ENCODE peak calls at places on chromosomes 6 and 20, in seven cellular contexts. One of them, this sample, is unnamed.

GRCh38 chr20:45269056-45269455 is 14.7 kb upstream of the SLPI start:
- DNase-seq in neural progenitor cell: no peak
- DNase-seq in fibroblast of lung: no peak
- DNase-seq in lower lobe of right lung: no peak
- DNase-seq in PC-9: no peak
- DNase-seq in CD8-positive, alpha-beta memory T cell: no peak
- DNase-seq in IMR-90: no peak
- DNase-seq in this sample: no peak

GRCh38 chr20:5056801-5057599 is 55.7 kb upstream of the SLC23A2 start:
- DNase-seq in neural progenitor cell: no peak
- DNase-seq in fibroblast of lung: peak; percentile 15
- DNase-seq in lower lobe of right lung: peak; percentile 73
- DNase-seq in PC-9: peak; percentile 82
- DNase-seq in CD8-positive, alpha-beta memory T cell: peak; percentile 85
- DNase-seq in IMR-90: peak; percentile 46
- DNase-seq in this sample: no peak

GRCh38 chr6:97665410-97665809 is 382.4 kb upstream of the MMS22L start:
- DNase-seq in neural progenitor cell: peak; percentile 31
- DNase-seq in fibroblast of lung: no peak
- DNase-seq in lower lobe of right lung: no peak
- DNase-seq in PC-9: no peak
- DNase-seq in CD8-positive, alpha-beta memory T cell: no peak
- DNase-seq in IMR-90: no peak
- DNase-seq in this sample: no peak

GRCh38 chr6:158751842-158752424 is 67.2 kb downstream of the EZR start:
- DNase-seq in neural progenitor cell: no peak
- DNase-seq in fibroblast of lung: no peak
- DNase-seq in lower lobe of right lung: no peak
- DNase-seq in PC-9: no peak
- DNase-seq in CD8-positive, alpha-beta memory T cell: no peak
- DNase-seq in IMR-90: no peak
- DNase-seq in this sample: no peak

GRCh38 chr6:4848382-4849068 is 72.3 kb downstream of the CDYL start:
- DNase-seq in neural progenitor cell: peak; percentile 64
- DNase-seq in fibroblast of lung: peak; percentile 12
- DNase-seq in lower lobe of right lung: no peak
- DNase-seq in PC-9: peak; percentile 74
- DNase-seq in CD8-positive, alpha-beta memory T cell: no peak
- DNase-seq in IMR-90: no peak
- DNase-seq in this sample: no peak

GRCh38 chr6:1170793-1171192 is 141.1 kb upstream of the FOXQ1 start:
- DNase-seq in neural progenitor cell: no peak
- DNase-seq in fibroblast of lung: no peak
- DNase-seq in lower lobe of right lung: no peak
- DNase-seq in PC-9: no peak
- DNase-seq in CD8-positive, alpha-beta memory T cell: no peak
- DNase-seq in IMR-90: no peak
- DNase-seq in this sample: no peak

GRCh38 chr6:45613678-45614077 is 235.9 kb upstream of the SUPT3H start:
- DNase-seq in neural progenitor cell: no peak
- DNase-seq in fibroblast of lung: no peak
- DNase-seq in lower lobe of right lung: no peak
- DNase-seq in PC-9: no peak
- DNase-seq in CD8-positive, alpha-beta memory T cell: no peak
- DNase-seq in IMR-90: peak; percentile 80
- DNase-seq in this sample: peak; percentile 50

GRCh38 chr20:59992531-59992930 is 34.3 kb downstream of the CDH26 start:
- DNase-seq in neural progenitor cell: no peak
- DNase-seq in fibroblast of lung: no peak
- DNase-seq in lower lobe of right lung: no peak
- DNase-seq in PC-9: peak; percentile 41
- DNase-seq in CD8-positive, alpha-beta memory T cell: no peak
- DNase-seq in IMR-90: peak; percentile 18
- DNase-seq in this sample: no peak

GRCh38 chr6:38068854-38069253 is 249.3 kb downstream of the ZFAND3 start:
- DNase-seq in neural progenitor cell: no peak
- DNase-seq in fibroblast of lung: no peak
- DNase-seq in lower lobe of right lung: no peak
- DNase-seq in PC-9: no peak
- DNase-seq in CD8-positive, alpha-beta memory T cell: no peak
- DNase-seq in IMR-90: no peak
- DNase-seq in this sample: no peak

GRCh38 chr20:32534661-32535240 is 50.4 kb downstream of the NOL4L start:
- DNase-seq in neural progenitor cell: no peak
- DNase-seq in fibroblast of lung: no peak
- DNase-seq in lower lobe of right lung: peak; percentile 26
- DNase-seq in PC-9: no peak
- DNase-seq in CD8-positive, alpha-beta memory T cell: peak; percentile 77
- DNase-seq in IMR-90: no peak
- DNase-seq in this sample: no peak

GRCh38 chr6:3987072-3987471 is 91.9 kb downstream of the FAM217A start:
- DNase-seq in neural progenitor cell: peak; percentile 18
- DNase-seq in fibroblast of lung: peak; percentile 56
- DNase-seq in lower lobe of right lung: no peak
- DNase-seq in PC-9: no peak
- DNase-seq in CD8-positive, alpha-beta memory T cell: no peak
- DNase-seq in IMR-90: peak; percentile 52
- DNase-seq in this sample: no peak

GRCh38 chr20:21520702-21521595 is 7.1 kb upstream of the NKX2-2 start:
- DNase-seq in neural progenitor cell: peak; percentile 88
- DNase-seq in fibroblast of lung: peak; percentile 33
- DNase-seq in lower lobe of right lung: peak; percentile 30
- DNase-seq in PC-9: no peak
- DNase-seq in CD8-positive, alpha-beta memory T cell: no peak
- DNase-seq in IMR-90: no peak
- DNase-seq in this sample: no peak

GRCh38 chr20:3115190-3116107 is 30.9 kb upstream of the AVP start:
- DNase-seq in neural progenitor cell: peak; percentile 82
- DNase-seq in fibroblast of lung: peak; percentile 44
- DNase-seq in lower lobe of right lung: no peak
- DNase-seq in PC-9: peak; percentile 46
- DNase-seq in CD8-positive, alpha-beta memory T cell: no peak
- DNase-seq in IMR-90: peak; percentile 59
- DNase-seq in this sample: no peak

GRCh38 chr6:106370639-106371038 is 10.1 kb downstream of the CRYBG1 start:
- DNase-seq in neural progenitor cell: no peak
- DNase-seq in fibroblast of lung: no peak
- DNase-seq in lower lobe of right lung: no peak
- DNase-seq in PC-9: peak; percentile 72
- DNase-seq in CD8-positive, alpha-beta memory T cell: no peak
- DNase-seq in IMR-90: no peak
- DNase-seq in this sample: no peak

GRCh38 chr6:5379647-5380242 is 118.4 kb downstream of the FARS2 start:
- DNase-seq in neural progenitor cell: peak; percentile 42
- DNase-seq in fibroblast of lung: no peak
- DNase-seq in lower lobe of right lung: no peak
- DNase-seq in PC-9: no peak
- DNase-seq in CD8-positive, alpha-beta memory T cell: no peak
- DNase-seq in IMR-90: peak; percentile 44
- DNase-seq in this sample: no peak

GRCh38 chr20:17629025-17629424 is 53.0 kb downstream of the RRBP1 start:
- DNase-seq in neural progenitor cell: no peak
- DNase-seq in fibroblast of lung: no peak
- DNase-seq in lower lobe of right lung: no peak
- DNase-seq in PC-9: no peak
- DNase-seq in CD8-positive, alpha-beta memory T cell: no peak
- DNase-seq in IMR-90: no peak
- DNase-seq in this sample: no peak

GRCh38 chr6:3328145-3328544 is 69.4 kb downstream of the PSMG4 start:
- DNase-seq in neural progenitor cell: no peak
- DNase-seq in fibroblast of lung: peak; percentile 84
- DNase-seq in lower lobe of right lung: no peak
- DNase-seq in PC-9: no peak
- DNase-seq in CD8-positive, alpha-beta memory T cell: no peak
- DNase-seq in IMR-90: peak; percentile 52
- DNase-seq in this sample: no peak

GRCh38 chr6:105346052-105346451 is 56.8 kb downstream of the PREP start:
- DNase-seq in neural progenitor cell: peak; percentile 58
- DNase-seq in fibroblast of lung: peak; percentile 93
- DNase-seq in lower lobe of right lung: no peak
- DNase-seq in PC-9: peak; percentile 48
- DNase-seq in CD8-positive, alpha-beta memory T cell: no peak
- DNase-seq in IMR-90: peak; percentile 93
- DNase-seq in this sample: no peak

GRCh38 chr6:55916188-55916587 is 40.8 kb upstream of the BMP5 start:
- DNase-seq in neural progenitor cell: no peak
- DNase-seq in fibroblast of lung: peak; percentile 77
- DNase-seq in lower lobe of right lung: no peak
- DNase-seq in PC-9: no peak
- DNase-seq in CD8-positive, alpha-beta memory T cell: no peak
- DNase-seq in IMR-90: peak; percentile 69
- DNase-seq in this sample: no peak

GRCh38 chr6:170345662-170346061 is 39.1 kb downstream of the FAM120B start:
- DNase-seq in neural progenitor cell: no peak
- DNase-seq in fibroblast of lung: peak; percentile 30
- DNase-seq in lower lobe of right lung: no peak
- DNase-seq in PC-9: no peak
- DNase-seq in CD8-positive, alpha-beta memory T cell: no peak
- DNase-seq in IMR-90: peak; percentile 2
- DNase-seq in this sample: no peak

GRCh38 chr6:28683945-28684538 is 158.4 kb downstream of the GPX5 start:
- DNase-seq in neural progenitor cell: peak; percentile 69
- DNase-seq in fibroblast of lung: peak; percentile 30
- DNase-seq in lower lobe of right lung: no peak
- DNase-seq in PC-9: no peak
- DNase-seq in CD8-positive, alpha-beta memory T cell: no peak
- DNase-seq in IMR-90: peak; percentile 34
- DNase-seq in this sample: no peak

GRCh38 chr20:23072892-23073586 is 13.1 kb downstream of the CD93 start:
- DNase-seq in neural progenitor cell: no peak
- DNase-seq in fibroblast of lung: peak; percentile 6
- DNase-seq in lower lobe of right lung: no peak
- DNase-seq in PC-9: no peak
- DNase-seq in CD8-positive, alpha-beta memory T cell: no peak
- DNase-seq in IMR-90: no peak
- DNase-seq in this sample: no peak
- H3K27me3 ChIP-seq in neural progenitor cell: no peaks in the 10 kb centered on the region
- H3K27me3 ChIP-seq in fibroblast of lung: no peaks in the 10 kb centered on the region
- H3K27me3 ChIP-seq in lower lobe of right lung: no peaks in the 10 kb centered on the region
- H3K27me3 ChIP-seq in PC-9: no peaks in the 10 kb centered on the region
- H3K27me3 ChIP-seq in CD8-positive, alpha-beta memory T cell: no peaks in the 10 kb centered on the region
- H3K27me3 ChIP-seq in IMR-90: peaks cover 13% of the 10 kb centered on the region
- H3K27me3 ChIP-seq in this sample: no peaks in the 10 kb centered on the region

DNA sequence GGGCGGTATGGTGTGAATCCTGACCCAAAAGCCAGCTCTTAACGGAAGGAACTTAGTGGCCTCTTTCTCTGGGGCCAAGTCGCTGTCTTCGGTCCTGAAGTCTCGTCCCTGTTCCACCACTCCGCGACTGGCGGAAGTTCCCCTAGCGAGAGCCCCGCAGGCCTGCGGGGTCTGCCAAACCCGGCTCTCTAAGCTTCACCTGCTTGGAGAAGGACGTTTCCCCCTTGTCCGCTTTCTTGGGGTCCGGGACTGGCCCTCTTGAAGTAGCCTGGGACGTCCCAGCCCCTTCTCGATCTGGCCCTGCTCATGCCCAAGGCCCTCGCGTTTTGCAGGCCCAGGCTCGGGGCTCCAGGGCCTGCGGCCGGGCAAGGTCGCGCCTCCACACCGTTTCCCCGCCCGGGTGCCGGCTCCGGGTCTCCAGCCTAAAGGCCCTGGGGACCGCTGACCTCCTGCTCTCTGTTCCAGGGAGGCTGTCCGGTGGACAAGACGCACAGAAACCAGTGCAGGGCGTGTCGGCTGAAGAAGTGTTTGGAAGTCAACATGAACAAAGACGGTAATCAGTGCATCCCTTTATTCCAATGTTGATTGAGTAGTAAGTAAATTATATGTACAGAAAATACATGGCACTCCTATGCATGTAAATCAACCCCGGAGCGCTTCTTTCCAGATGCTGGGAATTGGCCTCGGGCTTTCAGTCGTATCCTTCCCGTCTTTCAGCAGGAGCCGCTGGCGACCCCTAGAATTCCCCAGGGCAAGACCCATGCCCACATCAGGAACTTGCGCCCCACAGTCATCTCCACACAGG is 8.8 kb downstream of the NR2E1 start:
- DNase-seq in neural progenitor cell: peak; percentile 91
- DNase-seq in fibroblast of lung: peak; percentile 23
- DNase-seq in lower lobe of right lung: no peak
- DNase-seq in PC-9: no peak
- DNase-seq in CD8-positive, alpha-beta memory T cell: no peak
- DNase-seq in IMR-90: peak; percentile 44
- DNase-seq in this sample: no peak
- H3K27me3 ChIP-seq in neural progenitor cell: peaks cover 100% of the 10 kb centered on the region
- H3K27me3 ChIP-seq in fibroblast of lung: peaks cover 78% of the 10 kb centered on the region
- H3K27me3 ChIP-seq in lower lobe of right lung: peaks cover 87% of the 10 kb centered on the region
- H3K27me3 ChIP-seq in PC-9: no peaks in the 10 kb centered on the region
- H3K27me3 ChIP-seq in CD8-positive, alpha-beta memory T cell: peaks cover 75% of the 10 kb centered on the region
- H3K27me3 ChIP-seq in IMR-90: peaks cover 76% of the 10 kb centered on the region
- H3K27me3 ChIP-seq in this sample: peaks cover 67% of the 10 kb centered on the region

GRCh38 chr20:48526936-48527335 is 300.9 kb downstream of the PREX1 start:
- DNase-seq in neural progenitor cell: no peak
- DNase-seq in fibroblast of lung: no peak
- DNase-seq in lower lobe of right lung: no peak
- DNase-seq in PC-9: no peak
- DNase-seq in CD8-positive, alpha-beta memory T cell: no peak
- DNase-seq in IMR-90: no peak
- DNase-seq in this sample: no peak

GRCh38 chr20:48527771-48528170 is 300.0 kb downstream of the PREX1 start:
- DNase-seq in neural progenitor cell: no peak
- DNase-seq in fibroblast of lung: no peak
- DNase-seq in lower lobe of right lung: no peak
- DNase-seq in PC-9: no peak
- DNase-seq in CD8-positive, alpha-beta memory T cell: no peak
- DNase-seq in IMR-90: no peak
- DNase-seq in this sample: no peak

GRCh38 chr20:48531505-48531904 is 296.3 kb downstream of the PREX1 start:
- DNase-seq in neural progenitor cell: no peak
- DNase-seq in fibroblast of lung: peak; percentile 57
- DNase-seq in lower lobe of right lung: no peak
- DNase-seq in PC-9: no peak
- DNase-seq in CD8-positive, alpha-beta memory T cell: no peak
- DNase-seq in IMR-90: no peak
- DNase-seq in this sample: no peak

GRCh38 chr20:48528346-48528745 is 299.5 kb downstream of the PREX1 start:
- DNase-seq in neural progenitor cell: no peak
- DNase-seq in fibroblast of lung: no peak
- DNase-seq in lower lobe of right lung: no peak
- DNase-seq in PC-9: no peak
- DNase-seq in CD8-positive, alpha-beta memory T cell: no peak
- DNase-seq in IMR-90: no peak
- DNase-seq in this sample: no peak

DNA sequence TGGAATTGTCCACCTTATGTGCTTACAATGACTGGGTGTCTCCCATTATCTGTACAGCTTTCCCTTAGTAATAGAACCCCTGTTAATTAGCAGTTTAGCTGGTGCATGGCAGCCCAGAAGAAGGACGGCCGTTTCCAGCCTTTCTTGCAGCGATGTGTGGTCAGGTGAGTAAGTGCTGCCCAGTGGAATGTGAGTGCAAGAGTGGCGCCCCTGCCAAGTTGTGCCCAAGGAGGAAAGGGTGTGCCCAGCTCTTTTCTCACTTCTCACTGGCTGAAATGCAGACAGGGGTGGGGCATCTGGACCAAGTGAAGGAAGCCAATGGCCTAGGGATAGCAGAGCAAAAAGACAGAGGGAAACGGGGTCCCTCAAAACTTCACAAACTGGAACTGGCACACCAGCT is 296.8 kb downstream of the PREX1 start:
- DNase-seq in neural progenitor cell: no peak
- DNase-seq in fibroblast of lung: no peak
- DNase-seq in lower lobe of right lung: no peak
- DNase-seq in PC-9: no peak
- DNase-seq in CD8-positive, alpha-beta memory T cell: no peak
- DNase-seq in IMR-90: no peak
- DNase-seq in this sample: no peak
- H3K27me3 ChIP-seq in neural progenitor cell: no peaks in the 10 kb centered on the region
- H3K27me3 ChIP-seq in fibroblast of lung: no peaks in the 10 kb centered on the region
- H3K27me3 ChIP-seq in lower lobe of right lung: peaks cover 8% of the 10 kb centered on the region
- H3K27me3 ChIP-seq in PC-9: peaks cover 15% of the 10 kb centered on the region
- H3K27me3 ChIP-seq in CD8-positive, alpha-beta memory T cell: no peaks in the 10 kb centered on the region
- H3K27me3 ChIP-seq in IMR-90: peaks cover 2% of the 10 kb centered on the region
- H3K27me3 ChIP-seq in this sample: no peaks in the 10 kb centered on the region

GRCh38 chr6:155915651-155916050 is 460.0 kb upstream of the NOX3 start:
- DNase-seq in neural progenitor cell: no peak
- DNase-seq in fibroblast of lung: no peak
- DNase-seq in lower lobe of right lung: no peak
- DNase-seq in PC-9: no peak
- DNase-seq in CD8-positive, alpha-beta memory T cell: no peak
- DNase-seq in IMR-90: no peak
- DNase-seq in this sample: no peak
- H3K27me3 ChIP-seq in neural progenitor cell: no peaks in the 10 kb centered on the region
- H3K27me3 ChIP-seq in fibroblast of lung: no peaks in the 10 kb centered on the region
- H3K27me3 ChIP-seq in lower lobe of right lung: no peaks in the 10 kb centered on the region
- H3K27me3 ChIP-seq in PC-9: no peaks in the 10 kb centered on the region
- H3K27me3 ChIP-seq in CD8-positive, alpha-beta memory T cell: no peaks in the 10 kb centered on the region
- H3K27me3 ChIP-seq in IMR-90: no peaks in the 10 kb centered on the region
- H3K27me3 ChIP-seq in this sample: no peaks in the 10 kb centered on the region

This sample was measured in BJ.